ENCODE peak calls at places on chromosomes 7 and 10, in five cellular contexts. T is A549, C is SK-N-SH, V is cardiac fibroblast, U is heart left ventricle. E is an unnamed sample.

GRCh38 chr10:109993551-109993950 is 14.2 kb upstream of the ADD3 start:
- DNase-seq in T (no peak), C (no peak), V (no peak), U (no peak), E (no peak)

GRCh38 chr10:93413252-93413689 is 68.9 kb downstream of the MYOF start:
- DNase-seq in T (no peak), C (no peak), V (peak; percentile 81), U (no peak), E (no peak)

GRCh38 chr7:133511242-133511641 is 258.4 kb downstream of the EXOC4 start:
- DNase-seq in T (no peak), C (no peak), V (no peak), U (no peak), E (no peak)

GRCh38 chr7:50724526-50725520 is 57.9 kb downstream of the GRB10 start:
- DNase-seq in T (no peak), C (no peak), V (no peak), U (no peak), E (no peak)

GRCh38 chr10:72259491-72260214 is 14.1 kb upstream of the DDIT4 start:
- DNase-seq in T (peak; percentile 84), C (peak; percentile 72), V (peak; percentile 74), U (peak; percentile 33), E (no peak)

GRCh38 chr7:158572000-158572828 is 15.4 kb downstream of the PTPRN2 start:
- DNase-seq in T (peak; percentile 63), C (peak; percentile 84), V (peak; percentile 7), U (no peak), E (peak; percentile 80)

GRCh38 chr10:59177031-59177861 is 803 bp downstream of the PHYHIPL start:
- DNase-seq in T (peak; percentile 31), C (peak; percentile 69), V (peak; percentile 91), U (peak; percentile 19), E (peak; percentile 69)

GRCh38 chr10:72329290-72330058 is 25.2 kb downstream of the DNAJB12 start:
- DNase-seq in T (no peak), C (no peak), V (no peak), U (no peak), E (no peak)

GRCh38 chr10:112471878-112472487 is 25.0 kb downstream of the VTI1A start:
- DNase-seq in T (peak; percentile 71), C (peak; percentile 48), V (peak; percentile 78), U (no peak), E (peak; percentile 33)

GRCh38 chr7:31104361-31105255 is 52.5 kb downstream of the ADCYAP1R1 start:
- DNase-seq in T (no peak), C (no peak), V (no peak), U (no peak), E (no peak)

GRCh38 chr10:19063991-19064390 is 15.4 kb downstream of the MALRD1 start:
- DNase-seq in T (no peak), C (no peak), V (no peak), U (no peak), E (no peak)

GRCh38 chr7:143511593-143512047 is 33.9 kb downstream of the TAS2R41 start:
- DNase-seq in T (no peak), C (no peak), V (no peak), U (no peak), E (no peak)

GRCh38 chr10:18658301-18658991 is 785 bp upstream of the ARL5B start:
- DNase-seq in T (no peak), C (no peak), V (peak; percentile 54), U (no peak), E (no peak)

GRCh38 chr10:78914502-78915330 is 154.1 kb upstream of the ZMIZ1 start:
- DNase-seq in T (no peak), C (no peak), V (no peak), U (no peak), E (no peak)

GRCh38 chr7:27300401-27300800 is 57.8 kb downstream of the EVX1 start:
- DNase-seq in T (no peak), C (no peak), V (peak; percentile 9), U (no peak), E (no peak)

GRCh38 chr10:66378117-66378876 is 547.5 kb upstream of the LRRTM3 start:
- DNase-seq in T (no peak), C (no peak), V (peak; percentile 38), U (no peak), E (peak; percentile 1)

GRCh38 chr7:31805209-31805818 is 118.3 kb downstream of the PPP1R17 start:
- DNase-seq in T (no peak), C (no peak), V (no peak), U (no peak), E (no peak)

GRCh38 chr7:98165827-98166667 is 45.2 kb upstream of the BHLHA15 start:
- DNase-seq in T (peak; percentile 46), C (peak; percentile 80), V (peak; percentile 44), U (peak; percentile 51), E (peak; percentile 86)

GRCh38 chr10:83108565-83109333 is 1030.6 kb upstream of the GHITM start:
- DNase-seq in T (no peak), C (no peak), V (no peak), U (no peak), E (no peak)

GRCh38 chr10:72952901-72953223 is 1.7 kb downstream of the PLA2G12B start:
- DNase-seq in T (no peak), C (no peak), V (no peak), U (no peak), E (no peak)

GRCh38 chr7:27677912-27678612 is 15.4 kb upstream of the HIBADH start:
- DNase-seq in T (peak; percentile 93), C (no peak), V (peak; percentile 97), U (no peak), E (no peak)

GRCh38 chr7:83957333-83957732 is 237.3 kb downstream of the SEMA3A start:
- DNase-seq in T (peak; percentile 9), C (no peak), V (peak; percentile 33), U (no peak), E (no peak)

GRCh38 chr7:137873524-137873923 is 26.8 kb upstream of the DGKI start:
- DNase-seq in T (no peak), C (no peak), V (peak; percentile 98), U (no peak), E (no peak)

GRCh38 chr7:45574521-45575500 is 643 bp downstream of the ADCY1 start:
- DNase-seq in T (peak; percentile 48), C (peak; percentile 92), V (peak; percentile 43), U (no peak), E (peak; percentile 93)

GRCh38 chr7:123155571-123155970 is 44.2 kb downstream of the SLC13A1 start:
- DNase-seq in T (no peak), C (no peak), V (no peak), U (no peak), E (no peak)

DNA sequence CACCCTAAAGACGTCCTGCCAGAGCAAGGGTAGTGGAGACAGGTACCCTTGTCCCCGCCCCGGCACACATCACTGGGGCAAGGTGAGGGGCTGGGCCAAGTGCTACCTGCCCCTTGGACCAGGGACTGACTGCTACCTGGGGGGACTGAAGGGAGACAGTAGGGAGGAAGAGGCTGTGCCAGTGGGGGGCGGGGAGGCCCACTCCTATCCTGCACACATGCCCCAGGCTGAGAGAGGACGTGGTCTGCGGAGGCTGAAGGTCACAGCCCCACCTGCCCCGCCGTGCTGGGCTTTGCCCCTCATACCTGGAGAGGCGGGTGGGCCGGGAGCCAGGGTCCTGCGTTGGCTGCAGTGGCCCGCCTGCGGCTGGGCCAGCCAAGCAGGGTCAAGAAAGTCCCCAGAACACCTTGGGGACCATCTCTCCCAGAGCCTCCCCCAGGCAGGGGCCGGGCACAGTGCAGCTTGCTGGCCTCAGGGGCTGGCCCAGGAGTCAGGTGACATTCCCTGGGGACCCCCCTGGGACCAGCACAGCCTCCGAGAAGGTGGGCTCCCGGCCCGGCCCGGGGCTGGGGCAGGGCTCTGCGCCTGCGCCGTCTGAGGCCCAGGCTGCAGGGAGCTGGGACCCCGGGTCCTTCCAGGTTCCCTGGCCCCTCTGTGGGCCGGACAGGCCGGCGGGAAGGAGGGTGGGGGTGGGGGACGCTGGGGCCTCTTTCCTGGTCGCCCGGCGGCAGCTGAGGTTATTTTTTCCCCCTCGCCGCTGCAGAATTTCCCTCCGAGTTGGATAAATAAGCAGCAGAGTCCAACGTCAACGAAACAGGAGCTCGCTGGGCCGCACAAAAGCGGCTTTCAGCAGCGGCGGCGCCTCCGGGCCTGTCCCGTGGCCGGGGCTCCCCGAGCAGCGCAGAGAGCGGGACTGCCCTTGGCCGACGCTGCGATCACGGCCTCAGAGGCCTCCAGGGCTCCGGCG is 9.8 kb upstream of the FZD9 start:
- DNase-seq in T (no peak), C (no peak), V (no peak), U (no peak), E (peak; percentile 92)
- H3K4me3 ChIP-seq in T (no peak overlapping the region), C (no peak overlapping the region), V (no peak overlapping the region), U (peak overlapping the region; percentile 56), E (peak overlapping the region; percentile 17)

DNA sequence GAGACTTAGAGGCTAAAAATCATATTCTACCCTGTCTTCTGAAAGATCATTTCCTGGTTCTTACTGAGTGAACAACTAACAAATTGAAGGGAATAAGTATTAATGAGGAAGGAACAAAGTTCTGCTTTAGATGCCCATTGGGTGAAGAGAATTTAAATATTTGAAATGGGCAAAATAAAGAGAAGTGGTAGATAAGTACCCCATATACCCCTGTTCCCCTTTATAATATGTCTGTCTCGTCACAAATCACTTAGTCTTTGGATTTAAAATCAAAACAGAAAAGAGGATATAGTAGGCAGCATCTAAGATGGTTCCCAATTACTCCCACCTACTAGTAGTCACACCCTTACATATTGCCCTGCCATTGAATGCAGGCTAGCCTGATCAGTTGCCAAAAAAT is 13.3 kb downstream of the TES start:
- DNase-seq in T (no peak), C (no peak), V (no peak), U (no peak), E (no peak)
- H3K4me3 ChIP-seq in T (no peak overlapping the region), C (no peak overlapping the region), V (no peak overlapping the region), U (no peak overlapping the region), E (no peak overlapping the region)

DNA sequence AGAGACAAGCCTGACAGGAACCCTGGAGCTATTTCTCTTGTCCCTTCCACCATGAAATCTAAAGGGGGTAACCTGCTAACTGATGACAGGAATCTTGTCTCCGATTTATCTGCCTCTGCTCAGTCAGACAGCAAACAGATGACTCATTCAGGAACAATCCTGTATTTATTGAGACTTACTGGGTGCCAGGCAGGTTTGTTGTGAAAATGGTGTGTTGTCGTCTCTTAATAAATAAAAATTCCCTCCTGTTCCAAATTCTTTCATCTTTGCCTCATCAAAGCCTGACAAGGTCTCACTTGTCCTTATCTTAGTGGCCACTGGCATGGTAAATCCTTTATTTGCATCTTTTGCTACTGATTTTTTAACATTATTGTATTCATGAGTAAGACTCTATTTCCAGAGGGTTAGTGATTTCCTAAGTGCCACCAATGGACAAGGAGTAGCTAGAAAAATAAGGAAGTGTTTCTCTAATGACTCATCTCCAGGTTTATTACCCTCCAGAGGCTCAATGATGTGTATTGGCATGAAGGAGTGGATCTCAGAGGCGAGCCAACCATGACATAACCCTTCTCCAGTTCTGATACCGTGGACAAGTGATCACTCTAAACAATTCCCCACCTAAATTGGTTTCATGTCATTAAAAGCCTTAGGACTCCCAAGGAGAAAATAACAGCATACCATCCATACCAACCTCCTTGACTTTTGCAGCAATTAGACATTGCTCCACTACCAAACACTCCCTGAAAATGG is 724.0 kb downstream of the GRID1 start:
- DNase-seq in T (peak; percentile 96), C (no peak), V (peak; percentile 34), U (no peak), E (no peak)
- H3K4me3 ChIP-seq in T (no peak overlapping the region), C (no peak overlapping the region), V (no peak overlapping the region), U (no peak overlapping the region), E (no peak overlapping the region)

GRCh38 chr7:155594961-155595366 is 48.6 kb upstream of the CNPY1 start:
- DNase-seq in T (no peak), C (no peak), V (no peak), U (no peak), E (peak; percentile 83)

GRCh38 chr7:155593455-155594162 is 47.2 kb upstream of the CNPY1 start:
- DNase-seq in T (no peak), C (no peak), V (no peak), U (no peak), E (no peak)

GRCh38 chr7:155591055-155591750 is 44.8 kb upstream of the CNPY1 start:
- DNase-seq in T (peak; percentile 33), C (no peak), V (no peak), U (no peak), E (no peak)

GRCh38 chr7:155597753-155598140 is 46.7 kb upstream of the RBM33 start:
- DNase-seq in T (peak; percentile 39), C (no peak), V (peak; percentile 9), U (no peak), E (no peak)

GRCh38 chr7:155594163-155594732 is 47.9 kb upstream of the CNPY1 start:
- DNase-seq in T (no peak), C (no peak), V (no peak), U (no peak), E (no peak)
- H3K4me3 ChIP-seq in T (no peak overlapping the region), C (no peak overlapping the region), V (no peak overlapping the region), U (no peak overlapping the region), E (no peak overlapping the region)

E was measured in H7.